ENCODE peak calls at places on chromosomes 6 and 20, in five cellular contexts. One of them, this sample, is unnamed.
A peak's percentile ranks its signal among the peaks of the same experiment; 100 is the strongest.

GRCh38 chr20:58840816-58841538 is 9.7 kb downstream of the GNAS-AS1 start:
- DNase-seq in WERI-Rb-1: no peak
- DNase-seq in heart left ventricle: no peak
- DNase-seq in stomach: no peak
- DNase-seq in GM12865: no peak
- DNase-seq in this sample: no peak

GRCh38 chr6:38107073-38107472 is 287.5 kb downstream of the ZFAND3 start:
- DNase-seq in heart left ventricle: no peak
- DNase-seq in stomach: no peak
- DNase-seq in GM12865: no peak
- DNase-seq in WERI-Rb-1: no peak
- DNase-seq in this sample: no peak

GRCh38 chr6:27138837-27139752 is 108.4 kb upstream of the PRSS16 start:
- DNase-seq in WERI-Rb-1: no peak
- DNase-seq in heart left ventricle: peak; percentile 40
- DNase-seq in GM12865: peak; percentile 97
- DNase-seq in stomach: peak; percentile 55
- DNase-seq in this sample: no peak

GRCh38 chr6:25987845-25988244 is 25.2 kb downstream of the TRIM38 start:
- DNase-seq in GM12865: no peak
- DNase-seq in stomach: no peak
- DNase-seq in heart left ventricle: no peak
- DNase-seq in WERI-Rb-1: no peak
- DNase-seq in this sample: no peak

GRCh38 chr20:25394996-25395395 is 4.4 kb upstream of the ABHD12 start:
- DNase-seq in heart left ventricle: no peak
- DNase-seq in stomach: no peak
- DNase-seq in GM12865: peak; percentile 11
- DNase-seq in WERI-Rb-1: no peak
- DNase-seq in this sample: no peak

GRCh38 chr20:23449400-23449799 is 3.3 kb downstream of the CST11 start:
- DNase-seq in WERI-Rb-1: no peak
- DNase-seq in GM12865: peak; percentile 31
- DNase-seq in stomach: no peak
- DNase-seq in heart left ventricle: no peak
- DNase-seq in this sample: no peak

GRCh38 chr6:23414204-23414501 is 711.9 kb upstream of the NRSN1 start:
- DNase-seq in WERI-Rb-1: no peak
- DNase-seq in GM12865: peak; percentile 79
- DNase-seq in stomach: no peak
- DNase-seq in heart left ventricle: no peak
- DNase-seq in this sample: no peak

GRCh38 chr6:139882977-139883728 is 508.7 kb upstream of the CITED2 start:
- DNase-seq in GM12865: peak; percentile 14
- DNase-seq in WERI-Rb-1: no peak
- DNase-seq in heart left ventricle: no peak
- DNase-seq in stomach: no peak
- DNase-seq in this sample: peak; percentile 63

GRCh38 chr6:147040041-147040440 is 164.2 kb upstream of the STXBP5 start:
- DNase-seq in WERI-Rb-1: no peak
- DNase-seq in stomach: no peak
- DNase-seq in heart left ventricle: no peak
- DNase-seq in GM12865: no peak
- DNase-seq in this sample: no peak

GRCh38 chr6:45299096-45299581 is 29.0 kb upstream of the RUNX2 start:
- DNase-seq in heart left ventricle: no peak
- DNase-seq in WERI-Rb-1: no peak
- DNase-seq in stomach: no peak
- DNase-seq in GM12865: no peak
- DNase-seq in this sample: no peak

GRCh38 chr6:79841577-79842381 is 105.6 kb downstream of the ELOVL4 start:
- DNase-seq in WERI-Rb-1: no peak
- DNase-seq in stomach: no peak
- DNase-seq in heart left ventricle: no peak
- DNase-seq in GM12865: no peak
- DNase-seq in this sample: no peak

GRCh38 chr20:39364320-39364719 is 402.2 kb downstream of the DHX35 start:
- DNase-seq in GM12865: no peak
- DNase-seq in heart left ventricle: no peak
- DNase-seq in WERI-Rb-1: no peak
- DNase-seq in stomach: no peak
- DNase-seq in this sample: no peak

GRCh38 chr20:50315811-50316551 is 125.4 kb downstream of the CEBPB start:
- DNase-seq in heart left ventricle: no peak
- DNase-seq in stomach: no peak
- DNase-seq in WERI-Rb-1: no peak
- DNase-seq in GM12865: no peak
- DNase-seq in this sample: no peak

GRCh38 chr20:62696999-62697398 is 11.6 kb upstream of the NTSR1 start:
- DNase-seq in heart left ventricle: no peak
- DNase-seq in stomach: no peak
- DNase-seq in WERI-Rb-1: no peak
- DNase-seq in GM12865: no peak
- DNase-seq in this sample: no peak

GRCh38 chr6:135851442-135852271 is at the start of gene PDE7B:
- DNase-seq in heart left ventricle: peak; percentile 89
- DNase-seq in WERI-Rb-1: peak; percentile 45
- DNase-seq in stomach: peak; percentile 77
- DNase-seq in GM12865: peak; percentile 50
- DNase-seq in this sample: peak; percentile 83

GRCh38 chr6:147974376-147974775 is 368.3 kb upstream of the SASH1 start:
- DNase-seq in GM12865: no peak
- DNase-seq in stomach: no peak
- DNase-seq in WERI-Rb-1: no peak
- DNase-seq in heart left ventricle: no peak
- DNase-seq in this sample: no peak

GRCh38 chr20:36097751-36098151 is 56.8 kb upstream of the EPB41L1 start:
- DNase-seq in heart left ventricle: no peak
- DNase-seq in stomach: peak; percentile 53
- DNase-seq in GM12865: no peak
- DNase-seq in WERI-Rb-1: peak; percentile 22
- DNase-seq in this sample: no peak

GRCh38 chr20:31572042-31572700 is 32.9 kb upstream of the ID1 start:
- DNase-seq in WERI-Rb-1: peak; percentile 62
- DNase-seq in stomach: no peak
- DNase-seq in GM12865: no peak
- DNase-seq in heart left ventricle: no peak
- DNase-seq in this sample: no peak

GRCh38 chr6:3482869-3483268 is 26.0 kb upstream of the SLC22A23 start:
- DNase-seq in heart left ventricle: no peak
- DNase-seq in stomach: no peak
- DNase-seq in WERI-Rb-1: no peak
- DNase-seq in GM12865: no peak
- DNase-seq in this sample: no peak

GRCh38 chr6:15288856-15289255 is 43.0 kb downstream of the JARID2 start:
- DNase-seq in heart left ventricle: no peak
- DNase-seq in stomach: no peak
- DNase-seq in WERI-Rb-1: no peak
- DNase-seq in GM12865: no peak
- DNase-seq in this sample: no peak

GRCh38 chr6:162249907-162250642 is 477.5 kb downstream of the PRKN start:
- DNase-seq in WERI-Rb-1: no peak
- DNase-seq in heart left ventricle: no peak
- DNase-seq in GM12865: no peak
- DNase-seq in stomach: no peak
- DNase-seq in this sample: peak; percentile 48

GRCh38 chr6:114998492-114998891 is 655.7 kb upstream of the HS3ST5 start:
- DNase-seq in GM12865: no peak
- DNase-seq in WERI-Rb-1: no peak
- DNase-seq in heart left ventricle: no peak
- DNase-seq in stomach: no peak
- DNase-seq in this sample: no peak

GRCh38 chr6:28137458-28138020 is 4.1 kb upstream of the ZKSCAN8 start:
- DNase-seq in GM12865: peak; percentile 74
- DNase-seq in stomach: no peak
- DNase-seq in WERI-Rb-1: no peak
- DNase-seq in heart left ventricle: no peak
- DNase-seq in this sample: peak; percentile 47

GRCh38 chr6:9646346-9647042 is 768.4 kb downstream of the TFAP2A start:
- DNase-seq in heart left ventricle: peak; percentile 37
- DNase-seq in WERI-Rb-1: no peak
- DNase-seq in GM12865: no peak
- DNase-seq in stomach: no peak
- DNase-seq in this sample: peak; percentile 25

GRCh38 chr20:1434571-1435336 is 31.9 kb downstream of the NSFL1C start:
- DNase-seq in GM12865: peak; percentile 89
- DNase-seq in WERI-Rb-1: no peak
- DNase-seq in heart left ventricle: no peak
- DNase-seq in stomach: peak; percentile 30
- DNase-seq in this sample: no peak

GRCh38 chr6:156686940-156687874 is 90.0 kb upstream of the ARID1B start:
- DNase-seq in GM12865: peak; percentile 87
- DNase-seq in WERI-Rb-1: peak; percentile 77
- DNase-seq in stomach: peak; percentile 91
- DNase-seq in heart left ventricle: peak; percentile 95
- DNase-seq in this sample: peak; percentile 37

GRCh38 chr6:169997187-169997929 is 245.9 kb downstream of the ERMARD start:
- DNase-seq in WERI-Rb-1: no peak
- DNase-seq in stomach: no peak
- DNase-seq in GM12865: no peak
- DNase-seq in heart left ventricle: no peak
- DNase-seq in this sample: no peak

GRCh38 chr6:90123796-90124195 is 172.8 kb downstream of the BACH2 start:
- DNase-seq in GM12865: no peak
- DNase-seq in stomach: no peak
- DNase-seq in heart left ventricle: no peak
- DNase-seq in WERI-Rb-1: no peak
- DNase-seq in this sample: no peak

GRCh38 chr6:150739711-150740349 is 125.7 kb upstream of the MTHFD1L start:
- DNase-seq in WERI-Rb-1: no peak
- DNase-seq in heart left ventricle: no peak
- DNase-seq in GM12865: no peak
- DNase-seq in stomach: no peak
- DNase-seq in this sample: no peak

GRCh38 chr6:52595000-52595795 is 18.3 kb upstream of the TRAM2 start:
- DNase-seq in WERI-Rb-1: peak; percentile 93
- DNase-seq in stomach: no peak
- DNase-seq in GM12865: peak; percentile 73
- DNase-seq in heart left ventricle: peak; percentile 65
- DNase-seq in this sample: peak; percentile 95

GRCh38 chr6:52597738-52598122 is 20.9 kb upstream of the TRAM2 start:
- DNase-seq in GM12865: no peak
- DNase-seq in WERI-Rb-1: peak; percentile 41
- DNase-seq in stomach: no peak
- DNase-seq in heart left ventricle: no peak
- DNase-seq in this sample: no peak

GRCh38 chr6:52594216-52594615 is 17.4 kb upstream of the TRAM2 start:
- DNase-seq in GM12865: no peak
- DNase-seq in heart left ventricle: no peak
- DNase-seq in WERI-Rb-1: peak; percentile 84
- DNase-seq in stomach: no peak
- DNase-seq in this sample: no peak

GRCh38 chr6:52596371-52597028 is 19.6 kb upstream of the TRAM2 start:
- DNase-seq in heart left ventricle: no peak
- DNase-seq in WERI-Rb-1: no peak
- DNase-seq in stomach: no peak
- DNase-seq in GM12865: no peak
- DNase-seq in this sample: no peak

DNA sequence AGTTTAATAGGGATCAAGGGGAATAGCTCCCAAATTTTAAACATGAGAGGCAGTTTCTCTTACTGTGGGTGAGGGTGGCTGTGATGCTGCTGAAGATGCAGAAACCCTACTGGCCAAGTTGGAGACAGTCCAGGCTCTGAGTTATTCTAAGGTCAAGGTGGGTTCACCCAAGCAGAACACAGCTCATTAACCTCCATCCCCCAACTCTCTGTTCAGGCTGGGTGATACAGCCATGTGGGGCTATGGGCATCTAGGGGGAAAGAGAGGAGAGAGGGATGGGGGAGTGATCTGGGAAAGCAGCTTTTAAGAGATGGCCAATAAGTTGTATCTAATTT is 18.9 kb upstream of the TRAM2 start:
- DNase-seq in stomach: no peak
- DNase-seq in WERI-Rb-1: peak; percentile 83
- DNase-seq in GM12865: peak; percentile 69
- DNase-seq in heart left ventricle: no peak
- DNase-seq in this sample: no peak
- H3K4me3 ChIP-seq in stomach: no peak overlapping the region
- H3K4me3 ChIP-seq in WERI-Rb-1: peak overlapping the region; percentile 22
- H3K4me3 ChIP-seq in GM12865: no peak overlapping the region
- H3K4me3 ChIP-seq in heart left ventricle: no peak overlapping the region
- H3K4me3 ChIP-seq in this sample: peak overlapping the region; percentile 21

GRCh38 chr20:9878096-9878495 is 39.2 kb upstream of the PAK5 start:
- DNase-seq in WERI-Rb-1: no peak
- DNase-seq in stomach: no peak
- DNase-seq in GM12865: no peak
- DNase-seq in heart left ventricle: no peak
- DNase-seq in this sample: no peak

GRCh38 chr20:9884666-9885065 is 45.8 kb upstream of the PAK5 start:
- DNase-seq in heart left ventricle: no peak
- DNase-seq in WERI-Rb-1: no peak
- DNase-seq in GM12865: no peak
- DNase-seq in stomach: no peak
- DNase-seq in this sample: no peak

GRCh38 chr20:9886227-9886626 is 47.4 kb upstream of the PAK5 start:
- DNase-seq in WERI-Rb-1: no peak
- DNase-seq in heart left ventricle: no peak
- DNase-seq in stomach: no peak
- DNase-seq in GM12865: peak; percentile 2
- DNase-seq in this sample: no peak

GRCh38 chr20:9889270-9889981 is 50.5 kb upstream of the PAK5 start:
- DNase-seq in WERI-Rb-1: no peak
- DNase-seq in heart left ventricle: no peak
- DNase-seq in GM12865: peak; percentile 44
- DNase-seq in stomach: no peak
- DNase-seq in this sample: no peak

DNA sequence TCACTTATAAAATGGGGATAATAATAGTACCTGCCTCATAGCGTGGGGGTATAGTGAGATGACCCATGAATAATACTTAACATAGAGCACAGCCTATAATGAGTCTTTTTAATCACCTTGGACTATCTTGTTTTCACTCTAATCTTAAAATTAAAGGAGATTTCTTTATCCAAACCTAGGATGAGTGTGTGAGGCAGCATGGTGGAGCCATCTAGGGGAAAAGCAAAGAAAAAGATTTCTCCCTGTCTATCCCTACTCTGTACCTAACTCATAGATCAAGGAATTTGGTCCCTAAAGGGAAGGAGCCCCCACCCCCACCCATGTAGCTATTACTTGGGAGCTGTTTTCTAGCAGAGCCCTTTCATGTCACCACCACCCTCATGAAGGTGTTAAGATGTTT is 45.2 kb upstream of the PAK5 start:
- DNase-seq in stomach: no peak
- DNase-seq in WERI-Rb-1: no peak
- DNase-seq in GM12865: no peak
- DNase-seq in heart left ventricle: no peak
- DNase-seq in this sample: no peak
- TF ChIP-seq CTCF in stomach: no peak
- TF ChIP-seq CTCF in WERI-Rb-1: peak; percentile 40
- TF ChIP-seq CTCF in GM12865: no peak
- TF ChIP-seq CTCF in heart left ventricle: no peak
- TF ChIP-seq CTCF in this sample: peak; percentile 54

GRCh38 chr6:36715469-36715868 is 17.8 kb downstream of the RAB44 start:
- DNase-seq in stomach: no peak
- DNase-seq in GM12865: no peak
- DNase-seq in WERI-Rb-1: no peak
- DNase-seq in heart left ventricle: no peak
- DNase-seq in this sample: no peak
- H3K4me3 ChIP-seq in stomach: no peak overlapping the region
- H3K4me3 ChIP-seq in GM12865: no peak overlapping the region
- H3K4me3 ChIP-seq in WERI-Rb-1: no peak overlapping the region
- H3K4me3 ChIP-seq in heart left ventricle: no peak overlapping the region
- H3K4me3 ChIP-seq in this sample: no peak overlapping the region

GRCh38 chr20:52747736-52748135 is 224.4 kb upstream of the TSHZ2 start:
- DNase-seq in WERI-Rb-1: peak; percentile 44
- DNase-seq in heart left ventricle: no peak
- DNase-seq in GM12865: peak; percentile 1
- DNase-seq in stomach: no peak
- DNase-seq in this sample: no peak
- TF ChIP-seq CTCF in WERI-Rb-1: peak; percentile 74
- TF ChIP-seq CTCF in heart left ventricle: peak; percentile 20
- TF ChIP-seq CTCF in GM12865: peak; percentile 16
- TF ChIP-seq CTCF in stomach: no peak
- TF ChIP-seq CTCF in this sample: peak; percentile 39

This sample was measured in epithelial cell of proximal tubule.